ENCODE peak calls at places on chromosomes 16 and 17, in seven cellular contexts. One of them, this sample, is unnamed.

GRCh38 chr16:50818380-50818779 is 76.5 kb downstream of the CYLD start:
- DNase-seq in stomach: no peak
- DNase-seq in sigmoid colon: no peak
- DNase-seq in A549: no peak
- DNase-seq in tibial nerve: no peak
- DNase-seq in ovary: no peak
- DNase-seq in transverse colon: no peak
- DNase-seq in this sample: no peak

GRCh38 chr16:66617010-66617434 is 12.5 kb downstream of the CMTM3 start:
- DNase-seq in stomach: no peak
- DNase-seq in sigmoid colon: no peak
- DNase-seq in A549: no peak
- DNase-seq in tibial nerve: no peak
- DNase-seq in ovary: no peak
- DNase-seq in transverse colon: no peak
- DNase-seq in this sample: no peak

GRCh38 chr16:69199382-69199781 is 12.4 kb downstream of the SNTB2 start:
- DNase-seq in stomach: no peak
- DNase-seq in sigmoid colon: peak; percentile 83
- DNase-seq in A549: no peak
- DNase-seq in tibial nerve: no peak
- DNase-seq in ovary: no peak
- DNase-seq in transverse colon: no peak
- DNase-seq in this sample: peak; percentile 71

GRCh38 chr17:71975998-71976649 is 144.7 kb upstream of the SOX9 start:
- DNase-seq in stomach: peak; percentile 53
- DNase-seq in sigmoid colon: peak; percentile 89
- DNase-seq in A549: peak; percentile 86
- DNase-seq in tibial nerve: peak; percentile 75
- DNase-seq in ovary: peak; percentile 40
- DNase-seq in transverse colon: peak; percentile 79
- DNase-seq in this sample: peak; percentile 22

GRCh38 chr17:76550712-76551615 is 11.1 kb downstream of the PRCD start:
- DNase-seq in stomach: no peak
- DNase-seq in sigmoid colon: no peak
- DNase-seq in A549: no peak
- DNase-seq in tibial nerve: no peak
- DNase-seq in ovary: no peak
- DNase-seq in transverse colon: no peak
- DNase-seq in this sample: no peak

GRCh38 chr17:67585077-67585602 is 132.6 kb upstream of the NOL11 start:
- DNase-seq in stomach: no peak
- DNase-seq in sigmoid colon: no peak
- DNase-seq in A549: no peak
- DNase-seq in tibial nerve: no peak
- DNase-seq in ovary: no peak
- DNase-seq in transverse colon: no peak
- DNase-seq in this sample: no peak

GRCh38 chr17:19348081-19348650 is 14.4 kb downstream of the B9D1 start:
- DNase-seq in stomach: no peak
- DNase-seq in sigmoid colon: peak; percentile 52
- DNase-seq in A549: no peak
- DNase-seq in tibial nerve: no peak
- DNase-seq in ovary: peak; percentile 19
- DNase-seq in transverse colon: no peak
- DNase-seq in this sample: no peak

GRCh38 chr17:9350083-9350482 is 225.5 kb downstream of the STX8 start:
- DNase-seq in stomach: no peak
- DNase-seq in sigmoid colon: no peak
- DNase-seq in A549: no peak
- DNase-seq in tibial nerve: no peak
- DNase-seq in ovary: no peak
- DNase-seq in transverse colon: no peak
- DNase-seq in this sample: no peak

GRCh38 chr17:66375121-66375520 is 72.7 kb downstream of the PRKCA start:
- DNase-seq in stomach: no peak
- DNase-seq in sigmoid colon: no peak
- DNase-seq in A549: no peak
- DNase-seq in tibial nerve: no peak
- DNase-seq in ovary: no peak
- DNase-seq in transverse colon: no peak
- DNase-seq in this sample: no peak

GRCh38 chr17:1241904-1242303 is 28.3 kb upstream of the BHLHA9 start:
- DNase-seq in stomach: no peak
- DNase-seq in sigmoid colon: peak; percentile 85
- DNase-seq in A549: no peak
- DNase-seq in tibial nerve: peak; percentile 28
- DNase-seq in ovary: no peak
- DNase-seq in transverse colon: no peak
- DNase-seq in this sample: no peak

GRCh38 chr16:31435341-31436220 is 7.0 kb downstream of the ZNF843 start:
- DNase-seq in stomach: no peak
- DNase-seq in sigmoid colon: peak; percentile 44
- DNase-seq in A549: no peak
- DNase-seq in tibial nerve: no peak
- DNase-seq in ovary: no peak
- DNase-seq in transverse colon: no peak
- DNase-seq in this sample: no peak

GRCh38 chr16:58500329-58501241 is 642 bp downstream of the NDRG4 start:
- DNase-seq in stomach: no peak
- DNase-seq in sigmoid colon: peak; percentile 56
- DNase-seq in A549: no peak
- DNase-seq in tibial nerve: no peak
- DNase-seq in ovary: no peak
- DNase-seq in transverse colon: no peak
- DNase-seq in this sample: peak; percentile 65

DNA sequence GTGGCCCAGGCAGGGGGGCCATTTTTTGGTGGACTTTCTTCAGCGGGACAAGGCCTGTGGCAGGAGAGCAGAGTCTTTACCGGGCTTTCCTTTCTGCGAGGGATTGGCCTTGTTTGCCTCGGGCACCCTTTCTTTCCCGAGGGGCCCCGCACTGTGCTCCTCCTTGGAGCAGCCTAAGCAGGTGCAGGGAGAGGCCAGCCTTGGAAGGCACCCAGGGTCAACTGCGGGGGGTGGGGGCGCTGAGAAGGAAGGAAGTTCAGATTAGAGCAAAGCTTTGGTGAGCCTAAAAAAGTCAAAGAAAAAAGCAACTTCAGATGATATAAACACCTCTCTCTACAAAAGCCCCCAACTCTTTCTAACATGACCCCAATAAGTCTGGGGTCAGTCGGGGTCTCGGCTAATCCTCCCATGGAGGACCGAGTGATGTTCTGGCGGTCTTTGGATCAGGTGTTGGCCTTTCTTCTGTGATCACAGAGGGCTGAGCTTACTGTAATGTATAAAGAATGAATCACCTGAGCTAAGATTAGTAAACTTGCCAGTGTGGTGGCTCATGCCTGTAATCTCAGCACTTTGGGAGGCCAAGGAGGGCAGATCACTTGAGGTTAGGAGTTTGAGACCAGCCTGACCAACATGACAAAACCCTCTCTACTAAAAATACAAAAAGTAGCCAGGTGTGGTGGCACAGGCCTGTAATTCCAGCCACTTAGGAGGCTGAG is 63.0 kb downstream of the PGS1 start:
- DNase-seq in stomach: no peak
- DNase-seq in sigmoid colon: no peak
- DNase-seq in A549: no peak
- DNase-seq in tibial nerve: no peak
- DNase-seq in ovary: no peak
- DNase-seq in transverse colon: no peak
- DNase-seq in this sample: no peak
- TF ChIP-seq EP300 in stomach: no peak
- TF ChIP-seq EP300 in sigmoid colon: no peak
- TF ChIP-seq EP300 in A549: no peak
- TF ChIP-seq EP300 in tibial nerve: no peak
- TF ChIP-seq EP300 in ovary: no peak
- TF ChIP-seq EP300 in transverse colon: no peak
- TF ChIP-seq EP300 in this sample: no peak

DNA sequence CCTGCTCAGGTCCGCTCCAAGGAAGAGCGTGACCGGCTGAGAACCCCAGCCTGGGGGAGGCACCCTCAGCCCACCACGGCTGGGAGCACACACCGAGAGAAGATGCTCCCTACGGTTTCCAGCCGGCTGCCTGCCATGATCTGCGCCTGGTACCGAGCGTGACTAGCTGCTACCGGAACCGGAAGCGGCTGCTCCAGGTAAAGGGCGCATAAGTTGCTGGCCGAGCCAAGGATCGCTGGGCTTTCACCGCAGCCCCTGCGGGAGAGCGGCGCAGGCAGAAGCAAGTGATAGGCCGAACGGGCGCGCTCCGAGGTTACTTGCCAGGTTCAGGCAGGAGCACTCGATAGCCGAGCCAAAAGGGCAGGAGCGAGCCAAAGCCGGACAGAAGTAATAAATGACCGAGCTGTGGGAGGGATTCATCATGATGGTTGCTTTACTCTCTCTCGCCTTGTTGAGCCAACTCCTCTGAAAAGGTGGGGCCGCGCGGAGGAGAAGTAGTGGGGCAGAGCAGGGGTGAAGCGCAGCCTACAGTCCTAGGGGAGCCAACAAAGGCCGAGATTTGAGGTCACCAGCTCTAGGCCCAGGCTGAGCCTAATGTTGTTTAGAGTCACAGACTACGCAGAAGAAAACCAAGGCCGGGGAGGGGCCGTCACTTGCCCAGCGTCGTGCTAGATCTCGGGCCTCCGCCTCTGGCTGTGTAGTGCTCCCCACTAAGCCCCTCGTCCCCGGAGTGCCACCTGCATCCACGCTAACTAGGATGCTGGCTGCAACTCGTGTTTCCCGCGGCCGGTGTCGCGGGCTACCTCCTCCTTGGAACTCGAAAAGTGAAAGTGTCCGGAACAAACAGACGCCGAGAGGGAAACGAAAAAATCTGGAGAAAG is at the start of gene MRPS23:
- DNase-seq in stomach: peak; percentile 98
- DNase-seq in sigmoid colon: peak; percentile 100
- DNase-seq in A549: peak; percentile 91
- DNase-seq in tibial nerve: peak; percentile 94
- DNase-seq in ovary: peak; percentile 97
- DNase-seq in transverse colon: peak; percentile 98
- DNase-seq in this sample: peak; percentile 99
- TF ChIP-seq POLR2A in stomach: no peak
- TF ChIP-seq POLR2A in sigmoid colon: peak; percentile 91
- TF ChIP-seq POLR2A in A549: peak; percentile 84
- TF ChIP-seq POLR2A in tibial nerve: peak; percentile 70
- TF ChIP-seq POLR2A in ovary: peak; percentile 93
- TF ChIP-seq POLR2A in transverse colon: peak; percentile 85
- TF ChIP-seq POLR2A in this sample: no peak

DNA sequence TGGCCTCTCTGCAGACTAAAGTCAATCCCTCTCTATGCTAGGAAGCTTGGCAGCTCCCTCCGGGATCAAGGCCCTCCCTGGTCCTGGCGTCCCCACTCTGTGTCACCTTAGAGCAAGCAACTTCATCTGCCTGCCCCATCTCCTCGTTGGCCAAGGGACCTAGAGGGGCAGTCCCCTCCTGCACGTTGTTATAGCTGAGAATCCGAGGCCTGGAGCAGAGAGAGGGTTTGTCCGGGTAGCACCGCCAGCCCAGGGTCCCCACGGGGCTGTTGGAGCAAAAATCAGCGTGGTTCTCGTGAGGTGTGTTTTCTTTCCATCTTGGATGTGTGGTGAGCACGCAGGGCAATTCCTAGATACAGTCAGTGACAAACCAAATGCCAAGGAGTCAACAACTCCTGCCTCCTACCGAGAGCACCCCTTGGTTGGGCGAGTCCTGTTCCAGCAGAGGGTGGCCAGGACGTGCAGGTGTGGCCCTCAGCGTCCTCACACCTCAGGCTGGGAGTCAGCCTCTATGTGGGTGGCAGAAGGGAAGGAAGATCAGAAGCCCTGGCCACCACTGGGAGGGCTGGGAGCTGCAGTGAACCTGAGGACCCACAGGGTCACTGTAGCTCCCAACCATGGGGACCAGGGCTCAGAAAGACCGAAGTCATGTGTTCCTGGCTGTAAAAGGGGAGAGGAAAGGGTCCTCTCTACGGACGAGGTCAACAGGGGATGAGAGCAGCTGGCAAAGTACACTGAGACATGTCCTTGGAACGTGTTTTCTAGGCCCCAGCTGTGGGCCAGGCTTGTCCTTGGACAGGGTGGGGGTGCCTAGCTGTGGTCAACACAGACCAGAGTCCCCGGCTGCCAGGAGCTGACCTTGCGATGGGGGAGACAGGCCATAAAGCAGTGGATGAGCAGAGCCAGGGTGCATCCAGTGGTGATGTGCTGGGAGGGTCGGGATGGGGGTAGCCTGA is 85.6 kb upstream of the CIBAR2 start:
- DNase-seq in stomach: no peak
- DNase-seq in sigmoid colon: no peak
- DNase-seq in A549: no peak
- DNase-seq in tibial nerve: no peak
- DNase-seq in ovary: peak; percentile 71
- DNase-seq in transverse colon: no peak
- DNase-seq in this sample: no peak
- TF ChIP-seq EP300 in stomach: no peak
- TF ChIP-seq EP300 in sigmoid colon: no peak
- TF ChIP-seq EP300 in A549: no peak
- TF ChIP-seq EP300 in tibial nerve: no peak
- TF ChIP-seq EP300 in ovary: no peak
- TF ChIP-seq EP300 in transverse colon: no peak
- TF ChIP-seq EP300 in this sample: no peak

DNA sequence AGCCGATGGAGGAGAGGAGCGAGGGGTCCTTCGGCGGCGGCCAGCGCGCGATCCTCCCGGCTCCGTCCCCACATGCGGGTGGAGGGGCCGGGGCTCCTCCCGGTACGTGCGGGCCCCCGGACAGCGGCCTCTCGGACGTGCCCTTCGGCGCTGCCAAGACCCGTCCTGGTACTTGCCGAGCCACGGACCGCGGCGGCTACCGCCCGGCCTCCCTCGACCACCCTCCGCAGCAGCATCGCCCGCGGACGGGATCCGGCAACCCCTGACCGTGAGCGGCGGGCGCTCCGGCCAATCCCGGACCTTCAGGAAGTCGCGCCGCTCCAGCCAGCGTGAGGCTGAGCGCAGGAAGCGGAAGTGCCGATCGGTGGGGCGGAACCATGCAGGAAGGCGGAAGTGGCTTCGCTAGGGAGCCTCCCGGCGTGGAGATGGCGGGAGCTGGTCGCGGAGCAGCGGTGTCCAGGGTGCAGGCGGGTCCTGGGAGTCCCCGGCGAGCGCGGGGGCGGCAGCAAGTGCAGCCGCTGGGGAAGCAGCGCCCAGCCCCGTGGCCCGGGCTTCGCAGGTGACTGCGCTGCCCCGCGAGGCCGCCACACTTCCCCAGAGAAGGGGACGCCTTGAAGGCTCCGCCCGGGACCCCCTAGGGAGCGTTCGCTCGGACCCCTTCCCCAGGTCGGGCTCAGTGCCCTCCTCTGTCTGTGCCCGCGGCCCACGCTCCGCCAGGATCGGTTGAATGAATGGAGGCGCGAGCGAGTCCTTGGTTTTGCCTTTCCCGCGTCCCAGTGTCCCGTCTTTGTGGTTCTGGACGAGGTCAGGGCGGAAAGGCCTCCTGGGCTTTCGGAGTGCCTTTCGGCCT is at the start of the genes CCDC137 and OXLD1:
- DNase-seq in stomach: peak; percentile 98
- DNase-seq in sigmoid colon: peak; percentile 98
- DNase-seq in A549: peak; percentile 97
- DNase-seq in tibial nerve: peak; percentile 91
- DNase-seq in ovary: peak; percentile 95
- DNase-seq in transverse colon: peak; percentile 97
- DNase-seq in this sample: peak; percentile 100
- TF ChIP-seq POLR2A in stomach: peak; percentile 37
- TF ChIP-seq POLR2A in sigmoid colon: peak; percentile 65
- TF ChIP-seq POLR2A in A549: peak; percentile 97
- TF ChIP-seq POLR2A in tibial nerve: peak; percentile 28
- TF ChIP-seq POLR2A in ovary: peak; percentile 69
- TF ChIP-seq POLR2A in transverse colon: peak; percentile 88
- TF ChIP-seq POLR2A in this sample: no peak